ENCODE peak calls at places on chromosome 19, in seven cellular contexts. J, X, F, H, R, K and U are unnamed samples.

GRCh38 chr19:48668332-48668731 is 4.5 kb downstream of the NTN5 start:
- DNase-seq in J (no peak), X (no peak), F (no peak), H (no peak), R (no peak), K (no peak), U (no peak)

GRCh38 chr19:17078038-17078919 is 2.7 kb downstream of the MYO9B start:
- DNase-seq in J (no peak), X (no peak), F (no peak), H (peak; percentile 28), R (no peak), K (no peak), U (no peak)

GRCh38 chr19:20321139-20321656 is 154.2 kb downstream of the ZNF486 start:
- DNase-seq in J (no peak), X (no peak), F (no peak), H (no peak), R (no peak), K (no peak), U (no peak)

GRCh38 chr19:16216744-16217670 is 19.3 kb downstream of the AP1M1 start:
- DNase-seq in J (no peak), X (no peak), F (no peak), H (no peak), R (no peak), K (no peak), U (no peak)

GRCh38 chr19:800360-801029 is 3.2 kb downstream of the PTBP1 start:
- DNase-seq in J (peak; percentile 23), X (no peak), F (no peak), H (peak; percentile 74), R (peak; percentile 78), K (peak; percentile 69), U (no peak)

GRCh38 chr19:15944401-15944800 is 4.4 kb upstream of the OR10H4 start:
- DNase-seq in J (no peak), X (no peak), F (no peak), H (no peak), R (no peak), K (no peak), U (no peak)

GRCh38 chr19:40596608-40597328 is 4.4 kb upstream of the LTBP4 start:
- DNase-seq in J (peak; percentile 60), X (peak; percentile 94), F (peak; percentile 48), H (peak; percentile 83), R (peak; percentile 69), K (peak; percentile 76), U (no peak)

GRCh38 chr19:46374526-46375475 is 27.9 kb downstream of the PPP5C start:
- DNase-seq in J (no peak), X (no peak), F (no peak), H (no peak), R (peak; percentile 3), K (no peak), U (no peak)

GRCh38 chr19:52138614-52139290 is 986 bp downstream of the ZNF616 start:
- DNase-seq in J (no peak), X (peak; percentile 44), F (no peak), H (peak; percentile 63), R (peak; percentile 57), K (no peak), U (peak; percentile 61)

GRCh38 chr19:10135551-10136334 is 16.0 kb upstream of the EIF3G start:
- DNase-seq in J (no peak), X (no peak), F (peak; percentile 66), H (no peak), R (no peak), K (no peak), U (no peak)

GRCh38 chr19:15014579-15014978 is 34.7 kb upstream of the CASP14 start:
- DNase-seq in J (no peak), X (peak; percentile 77), F (no peak), H (no peak), R (no peak), K (no peak), U (peak; percentile 13)

GRCh38 chr19:47107201-47107952 is 6.2 kb downstream of the ZC3H4 start:
- DNase-seq in J (peak; percentile 57), X (no peak), F (no peak), H (peak; percentile 70), R (peak; percentile 72), K (peak; percentile 32), U (no peak)

GRCh38 chr19:17441241-17442135 is 7.0 kb downstream of the TMEM221 start:
- DNase-seq in J (peak; percentile 28), X (peak; percentile 55), F (no peak), H (peak; percentile 56), R (no peak), K (no peak), U (peak; percentile 51)

GRCh38 chr19:1657632-1658445 is 5.4 kb upstream of the TCF3 start:
- DNase-seq in J (no peak), X (no peak), F (no peak), H (no peak), R (no peak), K (peak; percentile 72), U (no peak)

GRCh38 chr19:17333611-17334413 is 843 bp downstream of the ANO8 start:
- DNase-seq in J (no peak), X (peak; percentile 72), F (peak; percentile 53), H (peak; percentile 91), R (peak; percentile 54), K (peak; percentile 64), U (peak; percentile 76)

GRCh38 chr19:49414256-49414655 is 9.0 kb downstream of the PTH2 start:
- DNase-seq in J (no peak), X (no peak), F (no peak), H (no peak), R (no peak), K (no peak), U (no peak)

GRCh38 chr19:29805026-29805925 is 6.5 kb upstream of the CCNE1 start:
- DNase-seq in J (no peak), X (no peak), F (no peak), H (peak; percentile 77), R (no peak), K (no peak), U (no peak)

GRCh38 chr19:16066611-16067104 is 9.6 kb upstream of the TPM4 start:
- DNase-seq in J (peak; percentile 86), X (peak; percentile 63), F (no peak), H (peak; percentile 60), R (no peak), K (peak; percentile 49), U (peak; percentile 77)

GRCh38 chr19:11379857-11380350 is 4.2 kb downstream of the EPOR start:
- DNase-seq in J (no peak), X (no peak), F (no peak), H (no peak), R (no peak), K (no peak), U (no peak)
- H3K4me1 ChIP-seq in J (peaks cover 53% of the 10 kb centered on the region), X (peaks cover 22% of the 10 kb centered on the region), F (peaks cover 24% of the 10 kb centered on the region), H (peaks cover 25% of the 10 kb centered on the region), R (peaks cover 18% of the 10 kb centered on the region), K (peaks cover 89% of the 10 kb centered on the region), U (peaks cover 33% of the 10 kb centered on the region)

GRCh38 chr19:54389556-54389955 is 24.8 kb upstream of the LAIR1 start:
- DNase-seq in J (no peak), X (no peak), F (no peak), H (no peak), R (no peak), K (no peak), U (no peak)

GRCh38 chr19:54391589-54392061 is 23.6 kb upstream of the TTYH1 start:
- DNase-seq in J (no peak), X (no peak), F (no peak), H (no peak), R (no peak), K (no peak), U (peak; percentile 32)

GRCh38 chr19:54390942-54391577 is 24.2 kb upstream of the TTYH1 start:
- DNase-seq in J (peak; percentile 57), X (peak; percentile 52), F (no peak), H (peak; percentile 76), R (peak; percentile 84), K (peak; percentile 39), U (peak; percentile 74)

GRCh38 chr19:54388001-54388802 is 23.5 kb upstream of the LAIR1 start:
- DNase-seq in J (peak; percentile 26), X (no peak), F (no peak), H (peak; percentile 10), R (no peak), K (no peak), U (no peak)

GRCh38 chr19:54388803-54389144 is 24.0 kb upstream of the LAIR1 start:
- DNase-seq in J (no peak), X (no peak), F (no peak), H (no peak), R (no peak), K (no peak), U (no peak)
- H3K4me3 ChIP-seq in J (peak overlapping the region; percentile 31), X (no peak overlapping the region), F (no peak overlapping the region), H (peak overlapping the region; percentile 8), R (no peak overlapping the region), K (peak overlapping the region; percentile 15), U (peak overlapping the region; percentile 29)

DNA sequence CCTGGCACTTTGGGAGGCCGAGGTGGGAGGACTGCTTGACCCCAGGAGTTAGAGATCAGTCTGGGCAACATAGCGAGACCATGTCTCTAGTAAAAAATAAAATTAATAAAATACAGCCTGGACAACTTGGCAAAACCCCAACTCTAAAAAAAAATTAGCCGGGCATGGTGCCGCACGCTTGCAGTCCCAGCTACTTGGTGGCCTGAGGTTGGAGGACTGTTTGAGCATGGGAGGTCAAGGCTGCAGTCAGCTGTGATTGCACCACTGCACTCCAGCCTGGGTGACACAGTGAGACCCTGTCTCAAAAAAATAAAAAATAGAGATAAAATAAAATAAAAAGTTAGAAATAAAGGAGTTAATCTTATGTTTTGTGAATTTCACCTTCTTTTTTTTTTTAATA is 15.6 kb upstream of the SPC24 start:
- DNase-seq in J (no peak), X (no peak), F (no peak), H (no peak), R (no peak), K (no peak), U (no peak)
- H3K4me1 ChIP-seq in J (peaks cover 18% of the 10 kb centered on the region), X (no peaks in the 10 kb centered on the region), F (peaks cover 2% of the 10 kb centered on the region), H (peaks cover 40% of the 10 kb centered on the region), R (no peaks in the 10 kb centered on the region), K (peaks cover 22% of the 10 kb centered on the region), U (no peaks in the 10 kb centered on the region)

GRCh38 chr19:13077233-13077632 is 25.4 kb downstream of the LYL1 start:
- DNase-seq in J (no peak), X (no peak), F (no peak), H (no peak), R (no peak), K (no peak), U (no peak)

GRCh38 chr19:13074378-13074777 is 28.3 kb downstream of the LYL1 start:
- DNase-seq in J (no peak), X (peak; percentile 43), F (no peak), H (no peak), R (no peak), K (no peak), U (no peak)

GRCh38 chr19:13076787-13077186 is 25.9 kb downstream of the LYL1 start:
- DNase-seq in J (no peak), X (no peak), F (no peak), H (no peak), R (no peak), K (no peak), U (no peak)

GRCh38 chr19:13078897-13079541 is 23.6 kb downstream of the LYL1 start:
- DNase-seq in J (no peak), X (peak; percentile 65), F (no peak), H (no peak), R (no peak), K (peak; percentile 77), U (no peak)

DNA sequence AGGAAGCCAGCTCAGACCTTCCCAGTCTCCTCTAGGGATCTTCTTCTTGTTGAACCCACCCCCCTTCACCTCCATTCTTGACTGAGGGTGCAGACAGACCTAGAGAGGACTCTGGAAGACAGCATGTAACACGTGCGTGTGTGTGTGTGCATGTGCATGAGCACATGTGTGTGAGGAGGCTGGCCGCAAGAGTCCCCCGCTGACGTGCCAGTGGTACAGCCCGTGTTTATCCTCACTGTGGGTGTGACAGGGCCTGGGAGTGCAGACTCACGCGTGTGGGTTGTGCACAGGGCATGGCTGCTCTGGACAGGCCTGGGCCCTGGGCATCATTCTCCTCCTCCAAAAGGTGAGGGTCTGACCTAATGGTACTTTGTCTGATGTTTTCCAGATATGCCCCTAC is 26.3 kb downstream of the LYL1 start:
- DNase-seq in J (no peak), X (no peak), F (no peak), H (no peak), R (no peak), K (no peak), U (no peak)
- H3K4me3 ChIP-seq in J (no peak overlapping the region), X (no peak overlapping the region), F (no peak overlapping the region), H (no peak overlapping the region), R (no peak overlapping the region), K (no peak overlapping the region), U (no peak overlapping the region)